ENCODE peak calls at places on chromosomes 4 and X, in six cellular contexts. F is prostate gland, P is HCT116, G is breast epithelium, Q is K562, S is endothelial cell of umbilical vein. R is an unnamed sample. For H3K4me1 and H3K9me3, the result is how much of the 10 kb centered on the place peaks cover.

GRCh38 chrX:118370921-118371624 is 25.2 kb downstream of the WDR44 start:
- DNase-seq in G (no peak), F (no peak), P (no peak), Q (no peak), S (no peak), R (no peak)

GRCh38 chr4:162849922-162850321 is 316.8 kb downstream of the NAF1 start:
- DNase-seq in S (no peak), Q (no peak), P (no peak), F (peak), G (no peak), R (no peak)

GRCh38 chr4:185179488-185179887 is 24.3 kb downstream of the CFAP97 start:
- DNase-seq in P (no peak), F (no peak), G (no peak), Q (no peak), S (no peak), R (no peak)

GRCh38 chr4:173317003-173317402 is 17.2 kb downstream of the HMGB2 start:
- DNase-seq in S (no peak), Q (peak), G (no peak), P (no peak), F (no peak), R (no peak)

GRCh38 chr4:62018537-62018936 is 818.4 kb downstream of the ADGRL3 start:
- DNase-seq in G (no peak), P (no peak), S (no peak), F (no peak), Q (no peak), R (no peak)

GRCh38 chr4:75561789-75562188 is 5.9 kb downstream of the ODAPH start:
- DNase-seq in F (no peak), S (no peak), G (no peak), P (no peak), Q (peak), R (no peak)

GRCh38 chrX:38175140-38175539 is 45.5 kb downstream of the SRPX start:
- DNase-seq in F (peak), P (peak), S (peak), Q (peak), G (no peak), R (no peak)

GRCh38 chr4:183546376-183546775 is 41.5 kb downstream of the ING2 start:
- DNase-seq in Q (no peak), F (no peak), S (no peak), G (no peak), P (no peak), R (no peak)

GRCh38 chrX:9538544-9539045 is 73.7 kb downstream of the TBL1X start:
- DNase-seq in G (no peak), P (no peak), S (no peak), F (peak), Q (no peak), R (no peak)

GRCh38 chr4:104901438-104901837 is 245.2 kb upstream of the TET2 start:
- DNase-seq in P (peak), Q (no peak), F (peak), S (no peak), G (no peak), R (no peak)

GRCh38 chrX:94435799-94436198 is 761.8 kb downstream of the FAM133A start:
- DNase-seq in S (no peak), F (no peak), P (no peak), Q (no peak), G (no peak), R (no peak)

GRCh38 chr4:110155632-110156031 is 42.8 kb downstream of the ELOVL6 start:
- DNase-seq in P (no peak), G (no peak), S (no peak), Q (no peak), F (no peak), R (no peak)

GRCh38 chr4:53777244-53777984 is 186.1 kb upstream of the LNX1 start:
- DNase-seq in F (no peak), G (no peak), P (no peak), S (no peak), Q (no peak), R (no peak)

GRCh38 chrX:1163231-1163630 is 49.2 kb downstream of the CRLF2 start:
- DNase-seq in F (no peak), Q (no peak), G (peak), S (no peak), P (no peak), R (peak)
- H3K4me1 ChIP-seq in F (under half), Q (under half), G (under half), S (under half), P (under half), R (under half)

GRCh38 chrX:47413179-47413594 is 42.8 kb downstream of the ZNF157 start:
- DNase-seq in S (no peak), F (no peak), Q (no peak), G (no peak), P (no peak), R (no peak)
- H3K9me3 ChIP-seq in S (under half), F (under half), Q (under half), G (half or more), P (under half), R (half or more)

GRCh38 chrX:150094375-150094774 is 156.1 kb upstream of the EOLA2 start:
- DNase-seq in P (no peak), F (no peak), Q (no peak), G (no peak), S (no peak), R (no peak)
- TF ChIP-seq POLR2AphosphoS5 in P (no peak), F (no peak), Q (no peak), G (no peak), S (no peak), R (no peak)

DNA sequence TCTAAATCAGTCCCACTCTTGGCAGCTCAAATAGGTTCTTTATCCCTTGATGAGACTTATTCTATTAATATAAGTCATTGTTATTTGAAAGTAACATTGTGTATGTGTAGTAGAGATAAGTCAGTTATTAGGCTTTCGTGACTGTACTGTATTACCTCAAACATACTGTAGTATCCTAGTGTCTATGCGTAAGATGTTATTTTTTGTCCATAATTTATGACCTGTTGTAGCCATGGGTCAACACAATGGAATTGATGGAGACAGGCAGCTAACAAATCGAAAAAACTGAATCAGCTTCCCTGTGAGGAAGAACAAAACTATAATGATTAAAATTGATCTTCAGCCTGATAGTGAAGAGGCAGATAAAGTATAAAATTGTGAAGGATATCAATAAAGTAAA is 41.8 kb downstream of the CLCN3 start:
- DNase-seq in F (no peak), S (peak), P (no peak), Q (no peak), G (no peak), R (no peak)
- H3K4me1 ChIP-seq in F (under half), S (half or more), P (under half), Q (under half), G (under half), R (under half)

DNA sequence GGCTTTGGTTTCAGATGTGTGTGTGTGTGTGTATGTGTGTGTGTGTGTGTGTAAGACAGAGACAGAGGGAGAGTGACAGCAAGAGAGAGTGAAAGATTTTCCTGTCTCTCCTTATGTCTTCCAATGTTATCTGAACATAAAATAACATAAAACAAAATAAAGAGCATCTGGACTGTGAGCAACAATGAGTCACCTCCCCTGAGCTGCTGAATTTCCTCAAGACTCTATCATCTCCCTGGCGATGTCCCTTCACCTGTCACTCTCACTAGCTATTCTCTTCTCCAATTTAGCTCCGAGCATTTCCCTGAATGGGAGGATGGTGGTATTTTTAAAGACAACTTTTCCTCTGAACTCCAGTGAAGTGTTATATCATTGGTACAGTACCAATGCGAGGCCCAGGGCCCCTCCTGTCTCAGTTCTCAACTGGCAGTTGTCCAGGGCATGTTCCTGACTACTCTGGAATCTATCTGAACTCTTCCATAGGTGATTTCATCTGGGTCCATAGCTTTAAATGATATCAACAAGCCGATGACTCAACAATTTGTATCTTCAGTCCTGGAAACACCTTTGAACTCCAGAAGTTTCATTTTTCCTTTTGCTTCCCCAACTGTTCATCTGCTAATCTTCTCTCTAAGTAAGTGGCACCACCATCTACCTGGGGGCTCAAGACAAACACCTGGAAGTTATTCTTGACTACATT is 195.0 kb upstream of the CLNK start:
- DNase-seq in S (no peak), Q (no peak), G (no peak), P (no peak), F (no peak), R (no peak)
- H3K9me3 ChIP-seq in S (under half), Q (under half), G (under half), P (under half), F (under half), R (under half)

R was measured in spleen.